ENCODE peak calls at places on chromosomes 3 and 15, in six cellular contexts. W, B, F, O, T and C are unnamed samples. For H3K4me1, the result is how much of the 10 kb centered on the place peaks cover.

GRCh38 chr3:13619661-13620230 is 70.8 kb downstream of the FBLN2 start:
- DNase-seq in B (no peak), O (no peak), T (no peak), F (no peak), W (no peak), C (no peak)

GRCh38 chr3:42674151-42674550 is 11.2 kb upstream of the KLHL40 start:
- DNase-seq in F (no peak), B (no peak), T (no peak), W (no peak), O (no peak), C (no peak)

GRCh38 chr3:72664576-72664975 is 183.7 kb downstream of the SHQ1 start:
- DNase-seq in O (no peak), B (no peak), T (no peak), W (no peak), F (no peak), C (no peak)

GRCh38 chr3:195207056-195207455 is 63.9 kb downstream of the XXYLT1 start:
- DNase-seq in T (no peak), F (no peak), W (no peak), B (no peak), O (no peak), C (no peak)

GRCh38 chr3:72907851-72908620 is 20.2 kb downstream of the GXYLT2 start:
- DNase-seq in O (peak), F (peak), B (no peak), T (peak), W (peak), C (no peak)

GRCh38 chr3:50405249-50405648 is 45.9 kb upstream of the TMEM115 start:
- DNase-seq in F (no peak), W (no peak), O (no peak), B (peak), T (no peak), C (no peak)

GRCh38 chr3:100615684-100616083 is 6.3 kb downstream of the ADGRG7 start:
- DNase-seq in O (no peak), T (no peak), F (no peak), B (no peak), W (no peak), C (no peak)

GRCh38 chr15:80691575-80691974 is 3.5 kb upstream of the ABHD17C start:
- DNase-seq in B (no peak), O (no peak), T (no peak), W (no peak), F (no peak), C (no peak)

GRCh38 chr3:39294446-39295183 is 14.8 kb upstream of the CX3CR1 start:
- DNase-seq in B (no peak), T (no peak), F (no peak), O (no peak), W (no peak), C (no peak)

GRCh38 chr3:67620869-67621268 is 33.5 kb downstream of the SUCLG2 start:
- DNase-seq in F (no peak), O (no peak), B (no peak), W (no peak), T (no peak), C (no peak)

GRCh38 chr3:195060531-195061385 is 210.2 kb downstream of the XXYLT1 start:
- DNase-seq in B (no peak), W (no peak), O (no peak), F (no peak), T (no peak), C (no peak)

GRCh38 chr3:182855076-182855475 is 61.8 kb downstream of the ATP11B start:
- DNase-seq in T (no peak), O (no peak), B (no peak), F (no peak), W (no peak), C (no peak)

GRCh38 chr3:139427283-139428060 is 38.0 kb upstream of the COPB2 start:
- DNase-seq in T (no peak), W (no peak), B (peak), O (no peak), F (no peak), C (peak)

GRCh38 chr15:72203507-72203837 is 5.9 kb upstream of the GRAMD2A start:
- DNase-seq in F (peak), W (peak), O (peak), T (no peak), B (no peak), C (peak)

GRCh38 chr3:194142156-194142910 is 6.4 kb downstream of the HES1 start:
- DNase-seq in T (no peak), B (no peak), W (no peak), F (peak), O (peak), C (peak)

GRCh38 chr3:17183951-17184550 is 299.3 kb downstream of the PLCL2 start:
- DNase-seq in T (no peak), W (no peak), F (no peak), O (no peak), B (no peak), C (no peak)

GRCh38 chr15:82832601-82833209 is 23.3 kb downstream of the WHAMM start:
- DNase-seq in T (no peak), W (no peak), O (no peak), B (no peak), F (no peak), C (no peak)

GRCh38 chr3:69086133-69086722 is 1.5 kb downstream of the ARL6IP5 start:
- DNase-seq in T (peak), O (peak), B (no peak), F (peak), W (peak), C (peak)

GRCh38 chr3:115845986-115846385 is 222.7 kb downstream of the GAP43 start:
- DNase-seq in B (no peak), W (no peak), F (no peak), T (no peak), O (no peak), C (no peak)

GRCh38 chr3:64049136-64049535 is 25.8 kb upstream of the PSMD6 start:
- DNase-seq in F (no peak), T (no peak), B (no peak), W (no peak), O (no peak), C (no peak)

GRCh38 chr3:194140520-194141414 is 4.8 kb downstream of the HES1 start:
- DNase-seq in B (peak), F (peak), O (peak), W (no peak), T (peak), C (peak)

GRCh38 chr3:96190024-96190616 is 624.3 kb upstream of the EPHA6 start:
- DNase-seq in W (no peak), O (no peak), F (no peak), T (no peak), B (no peak), C (no peak)

GRCh38 chr3:101195951-101196713 is 124.2 kb downstream of the IMPG2 start:
- DNase-seq in W (no peak), B (peak), O (no peak), T (no peak), F (no peak), C (peak)

GRCh38 chr15:67826717-67827560 is 1.6 kb downstream of the SKOR1 start:
- DNase-seq in B (peak), W (no peak), T (no peak), O (no peak), F (peak), C (no peak)

GRCh38 chr15:42367041-42367440 is 7.7 kb downstream of the CAPN3 start:
- DNase-seq in T (no peak), O (no peak), B (no peak), W (no peak), F (no peak), C (no peak)

GRCh38 chr3:144105542-144105941 is 133.9 kb downstream of the DIPK2A start:
- DNase-seq in T (no peak), B (no peak), W (no peak), O (no peak), F (no peak), C (no peak)

GRCh38 chr15:90022345-90022744 is 21.2 kb downstream of the ZNF710 start:
- DNase-seq in W (no peak), O (no peak), T (no peak), F (no peak), B (no peak), C (no peak)

GRCh38 chr3:55630280-55630920 is 143.3 kb upstream of the WNT5A start:
- DNase-seq in T (no peak), F (no peak), O (no peak), W (no peak), B (peak), C (no peak)
- TF ChIP-seq CTCF in T (no peak), F (no peak), O (no peak), W (no peak), B (no peak), C (no peak)

DNA sequence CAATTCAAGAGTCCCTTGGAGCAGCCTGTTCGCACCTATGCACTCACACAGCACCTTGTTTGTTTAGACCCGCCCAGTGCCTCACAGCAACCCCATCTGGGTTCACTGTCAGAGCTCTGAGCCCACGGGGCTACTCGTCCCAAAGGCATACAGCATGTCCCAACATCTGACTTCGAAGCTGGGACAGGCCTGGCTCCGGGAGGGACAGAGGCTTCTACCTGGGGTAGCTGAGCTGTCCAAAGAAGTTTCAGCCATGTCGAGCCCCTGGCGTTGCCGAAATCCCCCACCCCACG is 28.6 kb upstream of the CYP11A1 start:
- DNase-seq in T (no peak), B (no peak), O (no peak), W (no peak), F (no peak), C (no peak)
- H3K4me1 ChIP-seq in T (under half), B (under half), O (under half), W (under half), F (under half), C (under half)

GRCh38 chr15:59436774-59437472 is 1.1 kb upstream of the FAM81A start:
- DNase-seq in B (peak), W (no peak), T (no peak), F (no peak), O (no peak), C (no peak)
- H3K4me3 ChIP-seq in B (peak), W (peak), T (peak), F (peak), O (peak), C (peak)

DNA sequence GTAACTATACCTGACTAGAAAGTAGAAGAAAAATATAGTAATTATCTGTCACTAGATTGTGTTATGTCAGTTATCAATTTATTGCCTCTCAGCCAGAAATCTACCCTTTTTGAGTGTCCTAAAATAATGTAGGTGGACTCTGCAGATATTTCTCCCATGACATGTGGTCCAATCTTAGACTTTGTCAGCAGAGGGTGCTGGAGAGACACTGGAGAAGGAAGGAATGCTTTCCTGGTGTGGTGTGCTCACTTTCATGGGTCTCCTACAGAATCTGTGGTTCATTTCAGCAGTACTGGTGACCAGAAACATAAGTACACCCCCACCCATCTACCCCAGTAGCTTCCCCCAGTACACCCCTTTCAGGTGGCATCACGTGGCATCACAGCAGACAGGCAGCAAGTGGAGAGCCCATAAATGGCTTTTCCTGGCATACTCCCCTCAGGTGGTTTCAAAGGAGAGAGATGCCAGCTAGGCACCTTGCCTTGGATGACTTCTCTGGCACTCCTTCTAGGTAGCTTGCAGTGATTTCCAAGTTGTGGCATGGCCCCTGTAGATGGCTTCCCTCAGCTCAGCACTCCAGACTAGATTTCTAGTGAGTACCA is 114.7 kb downstream of the GADL1 start:
- DNase-seq in W (no peak), T (no peak), F (no peak), B (peak), O (no peak), C (peak)
- TF ChIP-seq CTCF in W (no peak), T (no peak), F (peak), B (peak), O (peak), C (peak)

GRCh38 chr3:141739731-141740130 is 1.6 kb downstream of the RNF7 start:
- DNase-seq in O (no peak), F (no peak), B (no peak), T (no peak), W (no peak), C (no peak)
- H3K4me1 ChIP-seq in O (half or more), F (under half), B (under half), T (under half), W (under half), C (under half)

DNA sequence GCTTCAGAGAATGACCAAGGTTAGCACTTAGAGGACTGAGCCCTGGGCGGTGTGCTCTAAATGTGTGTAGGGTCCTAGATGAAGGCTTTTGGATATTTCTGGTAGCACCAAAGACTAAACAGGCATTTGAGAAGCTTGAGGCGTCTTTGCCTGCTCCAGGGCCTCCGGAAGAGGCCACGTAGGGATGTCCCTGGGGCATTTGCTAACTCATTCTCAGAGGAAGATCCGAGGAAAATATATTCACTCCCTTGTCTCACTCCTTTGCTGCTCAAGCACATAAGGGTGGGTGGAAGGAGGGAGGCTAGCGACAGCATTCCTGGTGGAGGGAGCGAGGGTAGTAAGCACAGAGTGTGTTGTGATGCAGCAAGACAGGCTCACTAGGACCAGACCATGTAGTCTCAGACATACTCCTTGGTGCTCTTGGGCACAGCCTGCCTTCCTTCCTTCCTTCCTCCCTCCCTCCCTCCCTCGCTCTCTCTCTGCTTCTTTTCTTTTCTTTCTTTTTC is 38.5 kb upstream of the XCR1 start:
- DNase-seq in B (peak), F (no peak), W (no peak), O (no peak), T (no peak), C (no peak)
- H3K4me3 ChIP-seq in B (no peak), F (no peak), W (no peak), O (no peak), T (no peak), C (no peak)

GRCh38 chr15:78640840-78641733 is at the start of gene CHRNB4:
- DNase-seq in T (no peak), B (peak), O (no peak), F (no peak), W (no peak), C (peak)
- TF ChIP-seq CTCF in T (no peak), B (peak), O (no peak), F (no peak), W (no peak), C (peak)